ENCODE peak calls at places on chromosomes 11 and 22, in four cellular contexts. H, J, W and X are unnamed samples. For H3K9me3, the result is how much of the 10 kb centered on the place peaks cover.

GRCh38 chr11:97937501-97937900 is 1083.2 kb upstream of the CNTN5 start:
- DNase-seq in H (no peak), J (no peak), W (no peak), X (no peak)

GRCh38 chr22:29215012-29215860 is 9.5 kb downstream of the EMID1 start:
- DNase-seq in H (no peak), J (no peak), W (no peak), X (no peak)

GRCh38 chr11:119337581-119338317 is 2.9 kb downstream of the C1QTNF5 start:
- DNase-seq in H (no peak), J (no peak), W (no peak), X (peak)

GRCh38 chr22:38570841-38571364 is 920 bp upstream of the DMC1 start:
- DNase-seq in H (peak), J (peak), W (peak), X (no peak)

GRCh38 chr11:121426476-121427454 is 25.3 kb upstream of the SORL1 start:
- DNase-seq in H (no peak), J (peak), W (peak), X (no peak)

GRCh38 chr11:63277345-63277943 is 34.0 kb upstream of the SLC22A25 start:
- DNase-seq in H (peak), J (no peak), W (no peak), X (no peak)

GRCh38 chr11:8040261-8040920 is 40.6 kb upstream of the TUB start:
- DNase-seq in H (no peak), J (peak), W (no peak), X (no peak)

GRCh38 chr11:76237041-76237649 is 30.8 kb upstream of the WNT11 start:
- DNase-seq in H (no peak), J (peak), W (no peak), X (no peak)

GRCh38 chr22:19177164-19178064 is 1.1 kb downstream of the SLC25A1 start:
- DNase-seq in H (no peak), J (no peak), W (no peak), X (no peak)
- H3K27ac ChIP-seq in H (peak), J (peak), W (peak), X (no peak)

GRCh38 chr22:49295851-49296560 is 531.7 kb downstream of the BRD1 start:
- DNase-seq in H (no peak), J (peak), W (peak), X (no peak)

GRCh38 chr22:49295465-49295743 is 532.3 kb downstream of the BRD1 start:
- DNase-seq in H (no peak), J (no peak), W (peak), X (no peak)

GRCh38 chr22:49292909-49293308 is 534.8 kb downstream of the BRD1 start:
- DNase-seq in H (no peak), J (peak), W (no peak), X (no peak)

GRCh38 chr22:49296561-49296960 is 531.1 kb downstream of the BRD1 start:
- DNase-seq in H (no peak), J (no peak), W (peak), X (no peak)

GRCh38 chr22:49294656-49295464 is 532.8 kb downstream of the BRD1 start:
- DNase-seq in H (no peak), J (no peak), W (peak), X (no peak)
- H3K9me3 ChIP-seq in H (half or more), J (under half), W (under half), X (half or more)

DNA sequence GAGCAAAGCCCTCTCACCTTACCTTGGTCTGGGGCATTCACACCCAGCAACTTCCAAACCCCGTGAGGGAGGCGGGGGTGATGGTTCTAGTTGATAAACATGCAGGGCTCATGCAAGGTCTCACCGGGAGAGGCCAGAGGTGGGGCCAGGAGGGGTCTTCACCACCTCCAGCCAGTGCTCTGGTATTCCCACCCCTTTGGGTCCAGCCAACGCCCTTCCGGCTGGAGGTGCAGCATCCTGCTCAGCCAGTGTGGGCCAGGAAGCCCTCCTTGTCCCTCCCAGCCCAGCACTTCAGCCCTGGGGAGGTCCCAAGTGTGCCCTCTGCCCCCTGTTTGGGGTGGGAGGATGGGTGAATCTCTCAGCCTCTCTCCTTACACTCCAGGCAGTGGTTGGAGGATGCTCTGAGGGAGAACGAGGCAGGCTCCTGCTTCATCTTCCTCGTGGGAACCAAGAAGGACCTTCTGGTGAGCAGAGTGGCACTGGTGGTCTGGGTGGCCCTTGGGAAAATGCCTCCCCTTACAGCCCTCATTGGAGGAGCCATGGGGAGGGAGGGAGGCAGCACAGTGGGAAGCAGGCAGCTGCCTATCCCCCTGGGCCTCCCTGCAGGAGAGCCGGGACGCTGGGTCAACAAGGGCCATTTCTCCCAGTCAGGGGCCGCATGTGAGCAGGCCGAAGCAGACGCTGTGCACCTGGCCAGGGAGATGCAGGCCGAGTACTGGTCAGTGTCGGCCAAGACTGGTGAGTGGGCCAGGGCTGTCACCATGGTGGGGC is 13.4 kb downstream of the RAB36 start:
- DNase-seq in H (no peak), J (no peak), W (no peak), X (no peak)
- TF ChIP-seq CTCF in H (no peak), J (no peak), W (no peak), X (no peak)

GRCh38 chr11:112785717-112786116 is 175.5 kb upstream of the NCAM1 start:
- DNase-seq in H (peak), J (no peak), W (no peak), X (no peak)
- H3K27ac ChIP-seq in H (no peak), J (no peak), W (no peak), X (no peak)

GRCh38 chr11:20601221-20601914 is 2.0 kb downstream of the SLC6A5 start:
- DNase-seq in H (no peak), J (no peak), W (no peak), X (no peak)

GRCh38 chr11:20608938-20609337 is 9.5 kb downstream of the SLC6A5 start:
- DNase-seq in H (peak), J (no peak), W (no peak), X (no peak)

GRCh38 chr11:20605602-20606091 is 6.2 kb downstream of the SLC6A5 start:
- DNase-seq in H (no peak), J (no peak), W (no peak), X (no peak)

GRCh38 chr11:20604295-20604803 is 4.9 kb downstream of the SLC6A5 start:
- DNase-seq in H (no peak), J (no peak), W (no peak), X (no peak)

GRCh38 chr11:20604864-20605601 is 5.6 kb downstream of the SLC6A5 start:
- DNase-seq in H (no peak), J (no peak), W (no peak), X (no peak)
- H3K9me3 ChIP-seq in H (under half), J (under half), W (under half), X (under half)